ENCODE peak calls at places on chromosomes 16 and 17, in six cellular contexts. A, P, Z, G, U and Y are unnamed samples.

GRCh38 chr16:12976491-12976890 is 75.1 kb downstream of the SHISA9 start:
- DNase-seq in U (no peak), A (no peak), G (no peak), P (no peak), Z (no peak), Y (no peak)

GRCh38 chr17:6940186-6940649 is 55.6 kb upstream of the ALOX12 start:
- DNase-seq in Z (no peak), P (no peak), A (peak), G (no peak), U (peak), Y (no peak)

GRCh38 chr17:1058423-1059130 is 61.6 kb downstream of the TIMM22 start:
- DNase-seq in G (peak), U (peak), P (peak), Z (peak), A (peak), Y (no peak)

GRCh38 chr17:65564793-65565192 is 3.3 kb upstream of the AXIN2 start:
- DNase-seq in P (no peak), G (no peak), U (no peak), A (peak), Z (no peak), Y (no peak)

GRCh38 chr16:64864232-64864803 is 257.5 kb downstream of the CDH11 start:
- DNase-seq in A (no peak), G (no peak), Z (no peak), U (no peak), P (no peak), Y (no peak)

GRCh38 chr17:42980274-42980765 is at the start of gene RUNDC1:
- DNase-seq in A (peak), U (peak), P (peak), G (peak), Z (peak), Y (peak)

GRCh38 chr17:76428511-76428910 is 24.4 kb downstream of the UBE2O start:
- DNase-seq in G (no peak), Z (no peak), U (no peak), A (no peak), P (no peak), Y (no peak)

GRCh38 chr16:81831722-81832126 is 52.6 kb downstream of the PLCG2 start:
- DNase-seq in A (no peak), U (peak), P (no peak), Z (no peak), G (peak), Y (peak)

GRCh38 chr16:87628940-87629339 is 26.6 kb downstream of the JPH3 start:
- DNase-seq in Z (no peak), P (peak), A (no peak), G (no peak), U (no peak), Y (no peak)
- TF ChIP-seq REST in Z (no peak), P (no peak), A (no peak), G (no peak), U (no peak), Y (no peak)

GRCh38 chr17:57466042-57466471 is 209.7 kb downstream of the MSI2 start:
- DNase-seq in U (no peak), A (no peak), P (no peak), Z (no peak), G (peak), Y (no peak)
- TF ChIP-seq REST in U (no peak), A (no peak), P (no peak), Z (no peak), G (no peak), Y (no peak)

GRCh38 chr16:72876221-72876620 is 171.7 kb downstream of the ZFHX3 start:
- DNase-seq in Z (no peak), P (no peak), U (no peak), A (no peak), G (no peak), Y (peak)

GRCh38 chr16:72877374-72878028 is 170.4 kb downstream of the ZFHX3 start:
- DNase-seq in A (no peak), U (no peak), Z (peak), G (no peak), P (peak), Y (no peak)

GRCh38 chr16:72875291-72876036 is 172.5 kb downstream of the ZFHX3 start:
- DNase-seq in U (no peak), P (no peak), A (no peak), G (no peak), Z (no peak), Y (no peak)

GRCh38 chr16:72878301-72879269 is 169.3 kb downstream of the ZFHX3 start:
- DNase-seq in G (no peak), Z (no peak), P (no peak), U (no peak), A (peak), Y (no peak)

GRCh38 chr16:72876981-72877373 is 171.0 kb downstream of the ZFHX3 start:
- DNase-seq in Z (no peak), A (no peak), U (no peak), G (no peak), P (no peak), Y (no peak)
- TF ChIP-seq REST in Z (no peak), A (no peak), U (no peak), G (no peak), P (no peak), Y (no peak)

GRCh38 chr17:73516356-73516755 is 127.9 kb downstream of the SDK2 start:
- DNase-seq in P (no peak), U (no peak), A (no peak), G (no peak), Z (no peak), Y (no peak)
- TF ChIP-seq REST in P (no peak), U (no peak), A (no peak), G (no peak), Z (no peak), Y (no peak)

DNA sequence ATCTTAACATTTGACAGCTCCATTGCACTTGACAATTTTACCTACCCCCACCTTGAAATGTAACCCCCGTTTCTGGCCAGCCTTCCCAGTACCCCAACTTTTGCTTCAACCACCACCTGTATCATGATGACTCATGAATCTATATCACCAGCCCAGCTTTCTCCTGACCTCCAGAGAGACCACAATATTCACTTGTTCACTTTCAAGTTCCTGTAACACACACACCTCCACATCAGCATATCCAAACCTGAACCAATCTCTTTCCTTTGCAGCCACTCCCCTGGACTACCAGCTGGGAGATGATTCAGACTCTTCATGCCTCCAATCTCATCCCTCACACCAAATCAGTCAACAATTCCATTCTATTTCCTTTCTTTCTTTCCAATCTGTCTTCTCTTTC is 8.0 kb downstream of the SMG6 start:
- DNase-seq in G (no peak), Z (no peak), A (no peak), U (no peak), P (no peak), Y (no peak)
- TF ChIP-seq REST in G (no peak), Z (no peak), A (no peak), U (no peak), P (no peak), Y (no peak)

GRCh38 chr16:48370234-48370633 is 15.0 kb downstream of the SIAH1 start:
- DNase-seq in P (no peak), G (no peak), A (no peak), Z (no peak), U (no peak), Y (no peak)
- TF ChIP-seq REST in P (no peak), G (no peak), A (no peak), Z (no peak), U (no peak), Y (no peak)

GRCh38 chr16:67182288-67182687 is 1.5 kb downstream of the MATCAP1 start:
- DNase-seq in A (no peak), U (no peak), Z (no peak), G (no peak), P (no peak), Y (no peak)

GRCh38 chr16:67177743-67178699 is 5.7 kb downstream of the MATCAP1 start:
- DNase-seq in A (peak), Z (peak), G (peak), U (peak), P (peak), Y (no peak)

GRCh38 chr16:67180166-67180565 is 3.6 kb downstream of the MATCAP1 start:
- DNase-seq in A (no peak), P (no peak), U (no peak), G (no peak), Z (no peak), Y (no peak)

GRCh38 chr16:67181346-67181745 is 2.4 kb downstream of the MATCAP1 start:
- DNase-seq in A (no peak), P (no peak), U (no peak), Z (no peak), G (no peak), Y (no peak)

DNA sequence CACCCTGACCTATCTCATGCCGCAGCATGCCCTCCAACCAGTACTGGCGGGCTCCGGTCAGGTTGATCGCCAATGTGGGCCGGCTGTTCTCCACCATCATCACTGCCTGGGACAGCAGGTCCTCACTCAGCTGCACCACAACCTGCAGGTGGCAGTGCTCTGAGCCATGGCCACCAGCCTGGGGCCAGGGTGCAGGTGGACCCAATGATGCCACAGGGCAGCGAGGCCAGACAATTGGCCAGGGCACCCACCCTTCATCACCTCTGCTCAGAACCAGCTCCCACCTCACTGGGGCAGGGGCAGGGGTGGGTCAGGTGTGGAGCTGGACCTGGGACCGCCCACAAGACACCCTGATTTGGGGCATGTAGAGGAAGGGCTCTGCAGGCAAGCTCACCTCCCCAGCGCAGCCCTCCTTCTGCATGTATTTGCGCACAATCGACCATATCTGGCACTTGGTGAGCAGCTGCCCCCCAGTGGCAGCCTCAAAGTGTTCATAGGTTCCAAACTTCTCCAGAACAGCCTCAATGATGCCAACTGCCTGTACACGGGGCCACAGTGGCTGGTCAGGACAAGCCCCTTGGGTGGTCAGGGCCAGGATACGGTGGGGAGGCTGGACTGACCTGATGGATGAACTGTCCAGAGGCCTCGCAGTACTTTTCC is 4.2 kb downstream of the MATCAP1 start:
- DNase-seq in G (no peak), U (peak), Z (no peak), P (no peak), A (no peak), Y (no peak)
- TF ChIP-seq REST in G (no peak), U (no peak), Z (no peak), P (no peak), A (no peak), Y (no peak)

GRCh38 chr17:61425682-61426481 is 26.2 kb downstream of the TBX2 start:
- DNase-seq in U (peak), G (peak), Z (peak), A (peak), P (no peak), Y (no peak)
- TF ChIP-seq REST in U (no peak), G (no peak), Z (no peak), A (no peak), P (no peak), Y (no peak)

GRCh38 chr16:87451563-87452210 is 41.1 kb downstream of the ZCCHC14 start:
- DNase-seq in G (no peak), Z (no peak), A (no peak), P (no peak), U (no peak), Y (no peak)
- TF ChIP-seq REST in G (no peak), Z (no peak), A (no peak), P (no peak), U (no peak), Y (no peak)